ENCODE peak calls at places on chromosomes 16 and 17, in four cellular contexts. M is mucosa of descending colon, Q is astrocyte of the spinal cord, I is SK-N-SH. T is an unnamed sample.

GRCh38 chr16:85699628-85700027 is 10.9 kb upstream of the GINS2 start:
- DNase-seq in Q (peak; percentile 24), M (no peak), I (peak; percentile 12), T (no peak)

GRCh38 chr16:23131841-23132576 is 17.2 kb downstream of the USP31 start:
- DNase-seq in M (no peak), Q (peak; percentile 16), I (no peak), T (no peak)

GRCh38 chr17:47953945-47954344 is 3.7 kb downstream of the PRR15L start:
- DNase-seq in Q (no peak), I (no peak), M (no peak), T (no peak)

GRCh38 chr17:14737984-14738651 is 437.2 kb downstream of the HS3ST3B1 start:
- DNase-seq in M (no peak), I (no peak), Q (peak; percentile 92), T (peak; percentile 44)

GRCh38 chr16:3573146-3573815 is 3.9 kb downstream of the NLRC3 start:
- DNase-seq in Q (no peak), M (no peak), I (no peak), T (no peak)

GRCh38 chr16:65153365-65154105 is 31.7 kb upstream of the CDH11 start:
- DNase-seq in M (no peak), Q (no peak), I (no peak), T (no peak)

GRCh38 chr16:27991876-27992275 is 71.6 kb downstream of the GSG1L start:
- DNase-seq in M (no peak), Q (no peak), I (no peak), T (no peak)

GRCh38 chr16:3015865-3016521 is 2.0 kb downstream of the CLDN6 start:
- DNase-seq in I (no peak), M (no peak), Q (no peak), T (no peak)

GRCh38 chr17:44083250-44083849 is 12.8 kb downstream of the G6PC3 start:
- DNase-seq in Q (no peak), I (peak; percentile 50), M (no peak), T (peak; percentile 88)

GRCh38 chr17:27849474-27850185 is 43.5 kb downstream of the LYRM9 start:
- DNase-seq in M (no peak), I (no peak), Q (no peak), T (no peak)

GRCh38 chr16:49513040-49513439 is 139.4 kb downstream of the C16orf78 start:
- DNase-seq in I (peak; percentile 63), Q (no peak), M (no peak), T (peak; percentile 50)

GRCh38 chr17:73338050-73338491 is 26.3 kb upstream of the CDC42EP4 start:
- DNase-seq in Q (peak; percentile 65), I (peak; percentile 38), M (no peak), T (no peak)

GRCh38 chr17:410674-411401 is 58.2 kb upstream of the RPH3AL start:
- DNase-seq in Q (peak; percentile 8), M (peak; percentile 51), I (peak; percentile 48), T (peak; percentile 57)

GRCh38 chr17:18859256-18859655 is 1.3 kb downstream of the PRPSAP2 start:
- DNase-seq in M (no peak), I (peak; percentile 28), Q (no peak), T (no peak)

GRCh38 chr17:164536-165235 is 16.8 kb downstream of the DOC2B start:
- DNase-seq in I (peak; percentile 88), M (no peak), Q (peak; percentile 25), T (peak; percentile 75)

GRCh38 chr17:2222901-2223616 is 80.5 kb downstream of the SMG6 start:
- DNase-seq in Q (peak; percentile 60), M (no peak), I (no peak), T (peak; percentile 59)

GRCh38 chr17:10183931-10184930 is 14.2 kb downstream of the GAS7 start:
- DNase-seq in I (no peak), M (no peak), Q (no peak), T (peak; percentile 31)

GRCh38 chr17:41140360-41141132 is at the start of gene KRTAP4-6:
- DNase-seq in I (no peak), M (no peak), Q (peak; percentile 70), T (no peak)

GRCh38 chr16:69309316-69309715 is 1.8 kb upstream of the VPS4A start:
- DNase-seq in M (no peak), I (no peak), Q (no peak), T (no peak)

GRCh38 chr16:28475221-28475620 is 3.1 kb upstream of the NPIPB7 start:
- DNase-seq in M (no peak), I (no peak), Q (no peak), T (no peak)

GRCh38 chr17:36000730-36001108 is 634 bp downstream of the CCL15 start:
- DNase-seq in M (peak; percentile 51), I (no peak), Q (no peak), T (no peak)

GRCh38 chr16:11007714-11008240 is 63.4 kb downstream of the CLEC16A start:
- DNase-seq in I (no peak), M (no peak), Q (no peak), T (peak; percentile 54)

GRCh38 chr17:80124351-80124981 is 22.5 kb downstream of the EIF4A3 start:
- DNase-seq in Q (peak; percentile 20), M (no peak), I (peak; percentile 42), T (peak; percentile 94)

GRCh38 chr16:17194190-17194780 is 276.5 kb downstream of the XYLT1 start:
- DNase-seq in Q (peak; percentile 23), M (peak; percentile 69), I (peak; percentile 52), T (peak; percentile 60)

GRCh38 chr16:35207059-35207999 is 1747.9 kb downstream of the TP53TG3F start:
- DNase-seq in I (peak; percentile 95), Q (no peak), M (no peak), T (no peak)

GRCh38 chr17:79800325-79801155 is 3.7 kb upstream of the CBX8 start:
- DNase-seq in Q (peak; percentile 69), M (peak; percentile 68), I (peak; percentile 45), T (peak; percentile 87)

DNA sequence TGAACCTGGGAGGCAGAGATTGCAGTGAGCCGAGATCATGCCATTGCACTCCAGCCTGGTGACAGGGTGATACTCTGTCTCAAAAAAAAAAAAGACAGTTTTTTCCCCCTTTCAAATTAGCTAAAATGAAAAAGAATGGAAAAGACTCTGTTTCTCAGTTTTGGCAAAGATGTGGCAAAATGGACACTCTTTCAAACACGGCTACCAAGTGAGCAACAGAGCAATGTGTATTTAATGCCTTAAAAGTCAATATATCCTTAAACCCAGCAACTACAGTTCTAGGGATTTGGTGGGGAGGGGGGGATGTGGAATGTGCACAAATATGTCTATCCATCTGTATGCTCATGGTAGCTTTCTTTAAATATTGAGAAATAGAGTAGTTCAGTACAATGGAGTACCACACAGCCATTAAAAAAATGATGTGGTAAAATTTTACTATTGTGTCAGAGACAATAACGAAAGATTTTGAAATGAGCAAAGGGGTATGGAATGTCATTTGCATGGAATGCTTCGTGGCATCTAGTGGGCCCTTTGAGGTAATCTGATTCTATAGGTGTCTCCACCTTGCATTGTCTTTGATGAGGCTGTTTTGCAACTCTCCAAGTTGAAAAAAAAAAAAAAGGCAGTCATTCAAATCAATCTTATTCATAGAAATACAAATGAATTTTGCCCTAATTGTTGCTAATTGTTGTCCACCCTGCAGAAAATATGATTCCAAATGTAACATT is 108.1 kb downstream of the AXIN2 start:
- DNase-seq in Q (no peak), M (no peak), I (no peak), T (no peak)
- TF ChIP-seq CTCF in Q (no peak), M (no peak), I (no peak), T (no peak)

DNA sequence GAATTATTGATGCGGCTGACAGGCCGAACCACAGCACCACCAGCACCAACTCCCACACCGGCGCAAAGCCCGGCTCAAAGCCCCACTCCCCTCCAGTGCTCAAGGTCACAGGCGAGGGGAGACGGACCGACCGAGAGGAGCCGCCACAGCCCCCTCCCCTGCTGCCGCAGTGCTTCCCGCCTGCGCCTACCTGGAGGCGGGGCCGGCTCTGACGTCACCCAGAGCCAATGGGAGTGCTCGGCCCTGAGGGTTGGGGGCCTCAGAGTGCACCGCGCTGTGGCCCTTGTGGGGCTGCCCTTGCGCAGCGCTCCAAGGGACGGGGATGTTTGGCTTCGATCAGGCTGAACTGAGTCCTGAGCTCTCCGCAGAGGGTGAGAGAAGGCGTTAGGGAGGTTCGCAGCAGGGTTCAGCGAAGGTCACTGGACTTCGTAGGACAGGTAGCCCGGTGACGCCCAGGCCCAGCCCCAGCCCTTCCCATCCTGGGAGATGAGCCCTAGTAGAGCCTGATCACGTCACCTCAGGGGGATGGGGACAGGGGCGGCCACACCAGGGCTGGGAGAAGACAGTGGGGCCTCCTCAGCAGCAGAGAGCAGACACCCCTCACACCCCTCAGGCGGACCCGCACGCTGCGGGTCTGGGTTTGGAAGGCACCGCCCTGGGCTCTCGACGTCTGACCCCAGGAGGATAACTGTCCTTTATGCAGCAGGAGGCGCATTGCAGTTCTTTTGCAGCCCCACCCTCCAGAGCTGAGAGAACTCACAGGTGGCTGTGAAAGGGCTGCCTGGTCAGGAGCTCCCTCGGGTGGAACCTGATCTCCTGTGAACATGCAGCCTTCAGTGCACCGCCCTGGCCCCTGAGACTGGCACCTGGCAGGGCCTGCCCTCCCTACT is 1.5 kb downstream of the NDRG4 start:
- DNase-seq in M (no peak), Q (no peak), I (peak; percentile 90), T (peak; percentile 80)
- H3K4me3 ChIP-seq in M (no peak overlapping the region), Q (peak overlapping the region; percentile 54), I (peak overlapping the region; percentile 76), T (peak overlapping the region; percentile 52)

GRCh38 chr17:55842405-55843158 is 91.7 kb downstream of the PCTP start:
- DNase-seq in Q (no peak), M (no peak), I (no peak), T (no peak)
- TF ChIP-seq CTCF in Q (no peak), M (no peak), I (no peak), T (no peak)

GRCh38 chr17:7239091-7240027 is at the start of gene PHF23:
- DNase-seq in M (peak; percentile 99), Q (peak; percentile 100), I (peak; percentile 94), T (peak; percentile 99)

GRCh38 chr17:7241047-7241733 is 1.1 kb downstream of the GABARAP start:
- DNase-seq in Q (no peak), M (no peak), I (no peak), T (no peak)

GRCh38 chr17:7241783-7242716 is at the start of gene GABARAP:
- DNase-seq in I (peak; percentile 86), M (peak; percentile 97), Q (peak; percentile 95), T (peak; percentile 93)

GRCh38 chr17:7240375-7240774 is 1.1 kb upstream of the PHF23 start:
- DNase-seq in Q (no peak), M (no peak), I (no peak), T (no peak)

DNA sequence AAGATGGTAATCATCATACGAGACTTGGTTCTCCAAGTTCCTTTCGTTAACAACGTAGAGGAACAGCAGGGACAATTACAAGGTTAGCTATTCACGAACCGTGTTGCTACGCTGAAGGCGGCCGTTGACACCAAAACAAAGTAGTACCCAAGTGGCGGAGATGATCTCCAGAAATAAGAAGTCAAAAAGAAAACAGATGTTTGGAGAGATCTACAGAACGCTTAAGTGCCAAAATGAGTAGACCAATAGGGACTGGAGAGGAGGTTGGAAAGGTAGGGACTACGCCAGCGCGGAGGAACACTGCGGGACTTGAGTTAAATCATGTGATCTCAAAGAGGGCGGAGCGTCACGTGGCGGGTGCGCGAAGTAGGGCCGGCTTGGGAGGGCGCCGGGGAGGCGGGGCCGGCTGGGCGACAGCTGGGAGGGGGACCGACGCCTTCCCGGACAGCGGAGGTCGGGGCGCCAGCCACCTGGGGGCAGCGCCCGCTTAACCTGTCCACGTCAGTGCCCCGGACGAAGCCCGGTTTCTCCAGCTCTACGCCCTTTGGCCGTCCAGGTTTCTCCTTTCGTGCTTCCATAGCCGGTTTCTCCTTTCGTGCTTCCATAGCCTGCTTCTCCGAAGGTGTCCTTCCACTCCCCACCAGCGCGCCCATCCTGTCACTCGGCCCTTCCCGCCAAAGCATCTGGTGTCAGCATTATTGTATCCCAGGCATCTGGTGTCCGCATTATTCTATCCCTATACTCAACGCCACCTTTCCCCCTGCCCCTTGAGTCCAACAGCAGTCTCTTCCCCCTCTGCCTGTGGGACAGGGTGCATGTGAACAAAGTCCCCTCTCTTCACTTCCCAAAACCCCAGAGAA is 698 bp upstream of the GABARAP start:
- DNase-seq in M (peak; percentile 97), I (peak; percentile 94), Q (peak; percentile 97), T (peak; percentile 97)
- H3K4me3 ChIP-seq in M (peak overlapping the region; percentile 70), I (peak overlapping the region; percentile 80), Q (peak overlapping the region; percentile 96), T (peak overlapping the region; percentile 90)

T was measured in WERI-Rb-1.